ENCODE peak calls at places on chromosomes 16 and 17, in nine cellular contexts. R is astrocyte, N is kidney, P is fibroblast of villous mesenchyme, V is epithelial cell of esophagus, Z is fibroblast of pulmonary artery, J is A673, L is adrenal gland, Y is fibroblast of the aortic adventitia. D is an unnamed sample.

GRCh38 chr17:57408064-57408811 is 151.9 kb downstream of the MSI2 start:
- DNase-seq in Y (no peak), Z (no peak), R (no peak), P (no peak), L (no peak), V (peak), N (no peak), J (no peak), D (no peak)

GRCh38 chr16:52068447-52069074 is 478.4 kb downstream of the TOX3 start:
- DNase-seq in J (peak), N (no peak), Z (peak), Y (no peak), R (no peak), P (peak), L (no peak), V (peak), D (peak)

GRCh38 chr16:13594798-13595197 is 325.2 kb upstream of the ERCC4 start:
- DNase-seq in L (no peak), R (no peak), Y (no peak), P (no peak), V (no peak), N (no peak), Z (no peak), J (no peak), D (no peak)

GRCh38 chr16:81448154-81449131 is 3.8 kb downstream of the CMIP start:
- DNase-seq in V (peak), J (no peak), N (peak), Z (no peak), L (no peak), Y (no peak), P (no peak), R (no peak), D (no peak)

GRCh38 chr16:28494141-28494851 is at the start of gene APOBR:
- DNase-seq in P (no peak), R (no peak), N (peak), Z (no peak), J (no peak), V (no peak), L (peak), Y (no peak), D (peak)

GRCh38 chr16:81713796-81714195 is 65.3 kb upstream of the PLCG2 start:
- DNase-seq in N (no peak), Z (no peak), J (no peak), V (no peak), L (no peak), R (no peak), P (no peak), Y (no peak), D (no peak)

GRCh38 chr17:61289408-61290385 is 109.9 kb upstream of the TBX2 start:
- DNase-seq in Z (no peak), R (no peak), P (peak), V (no peak), J (no peak), Y (no peak), N (no peak), L (no peak), D (no peak)

GRCh38 chr17:37605813-37606505 is 3.3 kb downstream of the SYNRG start:
- DNase-seq in L (no peak), P (peak), V (no peak), Z (no peak), N (no peak), R (peak), Y (no peak), J (no peak), D (peak)

GRCh38 chr17:77409282-77410161 is 268.8 kb downstream of the SEC14L1 start:
- DNase-seq in Y (peak), N (peak), Z (peak), V (peak), L (no peak), R (peak), J (no peak), P (peak), D (no peak)

GRCh38 chr17:62716834-62717588 is 89.5 kb downstream of the MRC2 start:
- DNase-seq in R (no peak), P (no peak), Z (no peak), J (no peak), Y (no peak), L (no peak), N (no peak), V (no peak), D (no peak)

GRCh38 chr17:19551708-19552148 is 18.1 kb downstream of the SLC47A1 start:
- DNase-seq in V (no peak), R (no peak), L (no peak), Y (no peak), J (no peak), P (no peak), Z (no peak), N (no peak), D (no peak)

DNA sequence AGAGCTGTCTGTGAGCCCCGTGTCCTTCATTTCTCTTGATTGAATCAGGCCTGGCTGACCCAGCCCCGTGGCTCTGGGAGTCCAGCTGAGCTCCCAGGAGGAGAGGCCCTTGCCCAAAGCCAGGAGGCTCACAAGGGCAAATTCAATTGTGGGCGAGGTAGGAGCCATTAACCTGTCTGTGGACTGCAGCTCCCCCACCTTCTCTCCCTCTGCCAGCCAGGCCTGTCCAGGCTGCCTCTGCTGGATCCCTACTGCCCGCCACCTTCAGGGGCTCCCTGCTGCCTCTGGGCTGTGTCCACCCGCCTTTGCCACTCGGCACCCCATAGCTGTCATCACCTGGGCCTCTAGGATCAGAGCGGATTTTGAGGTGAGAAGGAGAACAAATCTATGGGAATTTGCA is 61.9 kb downstream of the RTN4RL1 start:
- DNase-seq in P (no peak), Y (no peak), Z (no peak), R (no peak), J (no peak), V (no peak), L (no peak), N (peak), D (no peak)
- TF ChIP-seq CTCF in P (no peak), Y (no peak), Z (no peak), R (no peak), J (no peak), V (no peak), L (no peak), N (no peak), D (no peak)

DNA sequence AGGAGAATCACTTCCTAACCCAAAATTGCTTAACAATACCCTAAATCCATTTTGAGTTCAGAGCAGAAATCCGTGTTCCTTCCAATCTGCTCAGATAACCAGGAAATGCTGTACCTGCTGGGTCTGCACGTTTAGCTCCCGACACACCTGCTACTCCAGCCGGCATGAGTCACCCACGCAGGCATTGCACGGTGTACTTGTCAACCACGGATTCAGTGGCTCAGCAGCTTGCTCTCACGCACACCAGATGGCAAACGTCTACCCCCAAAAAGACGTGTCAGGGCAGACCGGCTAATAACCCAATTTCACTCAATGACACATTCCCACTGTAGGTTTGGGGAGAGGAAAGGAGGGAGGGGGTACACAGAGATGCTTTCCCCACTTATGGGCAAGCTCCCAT is 468.1 kb downstream of the SOX9 start:
- DNase-seq in L (no peak), V (peak), Z (no peak), Y (no peak), R (peak), J (no peak), P (no peak), N (peak), D (peak)
- H3K4me3 ChIP-seq in L (no peak), V (peak), Z (no peak), Y (no peak), R (peak), J (no peak), P (no peak), N (no peak), D (no peak)

DNA sequence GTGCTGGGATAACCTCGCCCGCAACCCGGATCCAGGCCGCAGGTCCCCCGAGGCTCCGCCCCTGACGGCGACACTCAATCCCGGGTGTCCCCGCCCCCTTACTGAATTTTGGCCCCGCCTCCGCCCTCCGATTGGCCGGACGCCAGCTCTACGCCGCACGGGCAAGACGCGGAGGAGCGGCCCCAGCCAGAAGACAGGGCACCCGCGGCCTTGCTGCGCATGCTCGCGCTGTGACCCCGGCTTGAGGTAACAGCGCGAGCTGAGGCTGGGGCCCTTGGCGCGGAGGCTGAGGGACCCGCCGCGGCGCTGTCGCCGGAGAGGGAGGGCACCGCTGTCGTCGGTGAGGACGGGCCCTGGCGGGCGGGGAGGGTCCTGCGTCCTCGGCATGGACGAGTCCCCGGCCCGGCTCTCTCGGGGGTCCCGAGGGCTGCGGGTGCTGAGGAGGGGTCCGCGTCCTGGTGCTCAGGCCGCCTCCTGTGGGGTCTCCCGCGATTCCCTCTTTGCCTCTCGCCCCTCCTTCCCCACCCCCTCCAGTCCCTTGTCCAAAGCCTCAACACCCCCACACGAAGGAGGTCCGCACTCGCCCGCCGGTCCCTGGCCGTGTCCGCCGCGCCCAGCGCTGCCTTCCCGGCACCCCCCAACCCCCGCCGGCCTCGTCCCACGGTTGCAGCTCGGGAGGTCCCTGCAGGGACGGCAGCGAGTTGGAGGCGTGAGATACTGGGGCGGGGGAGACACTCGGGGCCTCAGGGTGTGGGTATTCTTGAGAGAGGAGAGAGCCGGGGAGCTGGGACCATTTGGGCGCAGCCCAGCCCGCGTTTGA is at the start of gene FLYWCH2:
- DNase-seq in L (peak), Y (peak), N (peak), J (peak), R (peak), V (peak), Z (peak), P (peak), D (peak)
- TF ChIP-seq CTCF in L (peak), Y (no peak), N (no peak), J (no peak), R (no peak), V (no peak), Z (no peak), P (no peak), D (no peak)

DNA sequence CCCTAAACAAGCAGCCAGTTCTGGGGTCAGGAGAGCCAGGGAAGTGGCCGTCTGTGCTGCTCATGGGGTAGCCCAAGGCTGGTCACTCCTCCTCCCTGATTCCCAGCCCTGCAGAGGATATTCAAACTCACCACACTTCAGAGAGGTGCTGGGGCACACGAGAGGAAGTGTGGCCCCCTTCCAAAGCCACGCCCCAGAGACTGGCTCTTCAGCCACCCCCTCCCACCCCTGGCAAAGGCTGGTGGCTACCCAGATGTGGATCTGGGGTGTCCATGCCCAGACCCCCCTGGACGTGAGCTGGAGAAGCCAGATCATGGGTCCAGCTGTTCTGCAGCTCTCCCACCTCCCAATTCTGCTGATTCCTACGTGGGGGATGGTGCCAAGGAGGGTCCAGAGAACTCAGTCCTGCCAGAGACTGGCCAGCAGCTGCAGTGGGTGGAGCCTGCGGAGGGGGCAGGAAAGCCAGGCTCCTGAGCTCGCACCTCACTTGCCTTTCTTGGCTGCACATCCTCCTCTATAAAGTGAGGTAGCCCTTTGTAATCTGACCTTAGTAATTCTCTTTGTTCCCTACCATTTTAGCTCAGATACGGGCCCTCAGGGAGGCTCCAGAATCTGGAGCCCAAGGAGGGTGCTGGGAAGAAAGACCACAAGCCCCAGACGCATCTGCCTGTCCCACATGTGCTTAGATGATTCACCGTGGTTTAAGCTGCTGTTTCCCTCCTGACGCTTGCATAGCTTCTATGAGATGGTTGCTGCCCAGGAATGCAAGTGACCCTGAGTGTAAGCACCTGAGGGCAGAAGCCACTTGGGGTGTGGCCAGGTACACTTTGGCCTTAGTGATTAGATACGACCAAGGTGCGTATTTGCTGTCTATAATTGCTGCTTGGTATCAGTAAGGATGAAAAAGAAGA is 15.3 kb downstream of the SDK2 start:
- DNase-seq in L (no peak), R (no peak), Y (no peak), Z (no peak), P (no peak), J (no peak), V (peak), N (no peak), D (no peak)
- H3K4me3 ChIP-seq in L (no peak), R (no peak), Y (no peak), Z (no peak), P (no peak), J (no peak), V (no peak), N (no peak), D (no peak)

GRCh38 chr17:7035591-7036368 is at the start of gene SLC16A13:
- DNase-seq in Z (peak), Y (peak), L (peak), R (peak), V (peak), P (peak), J (peak), N (peak), D (peak)

GRCh38 chr17:7042507-7043194 is 1.2 kb downstream of the SLC16A11 start:
- DNase-seq in J (peak), N (no peak), P (no peak), Z (no peak), Y (no peak), V (no peak), L (no peak), R (no peak), D (no peak)

GRCh38 chr17:7034955-7035590 is 742 bp upstream of the SLC16A13 start:
- DNase-seq in Y (no peak), L (no peak), J (no peak), P (no peak), R (no peak), V (no peak), N (no peak), Z (no peak), D (peak)

GRCh38 chr17:7041607-7042506 is 2.0 kb downstream of the SLC16A11 start:
- DNase-seq in Z (no peak), J (peak), N (no peak), R (no peak), P (no peak), L (no peak), Y (no peak), V (no peak), D (no peak)

GRCh38 chr17:7038025-7038862 is 2.4 kb downstream of the SLC16A13 start:
- DNase-seq in J (no peak), N (no peak), P (no peak), Z (no peak), V (no peak), Y (no peak), L (no peak), R (no peak), D (no peak)
- TF ChIP-seq CTCF in J (no peak), N (no peak), P (no peak), Z (no peak), V (no peak), Y (no peak), L (no peak), R (no peak), D (no peak)

DNA sequence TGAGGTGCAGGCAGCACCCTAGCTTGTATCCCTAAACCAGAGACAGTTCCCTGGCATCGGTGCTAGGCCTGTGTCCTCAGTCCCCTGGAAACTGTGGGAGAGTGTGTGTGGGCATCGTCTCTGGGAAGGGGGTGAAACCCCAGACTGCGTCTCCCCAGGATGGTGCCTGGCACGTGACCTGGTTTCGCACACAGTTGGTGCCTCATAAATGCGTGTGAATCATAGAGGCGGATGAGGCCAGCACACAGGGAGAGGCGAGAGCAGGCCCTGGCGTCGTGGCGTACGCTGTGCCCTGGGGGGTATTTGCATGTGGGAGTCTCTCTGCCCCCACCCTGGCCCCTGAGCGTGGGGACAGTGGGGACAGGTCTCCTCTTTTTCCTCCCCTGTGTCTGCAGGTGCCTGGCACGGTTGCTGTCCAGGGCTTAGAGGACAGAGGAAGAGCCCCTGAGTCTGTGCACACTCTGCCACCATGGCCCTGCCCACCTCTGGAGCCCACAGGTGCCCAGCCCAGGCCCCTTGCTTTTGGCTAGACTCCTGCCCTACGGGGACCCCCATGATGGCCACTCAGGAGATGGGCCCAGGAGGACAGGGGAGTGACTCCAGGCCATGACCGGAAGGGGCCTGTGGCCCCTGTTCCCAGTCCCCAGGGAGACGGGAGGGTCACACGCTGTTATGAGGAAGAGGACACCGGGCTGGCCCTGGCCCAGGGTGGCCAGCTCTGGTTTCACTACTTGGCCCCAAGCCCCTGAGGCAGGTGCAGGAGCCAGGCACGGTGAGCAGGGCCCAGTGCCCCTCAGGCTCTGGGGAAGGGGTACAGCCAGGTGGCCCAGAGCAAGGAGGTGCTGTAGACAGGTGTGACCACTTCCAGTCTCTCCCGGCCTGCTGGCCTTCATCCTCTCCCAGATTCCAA is 1.3 kb upstream of the FSCN2 start:
- DNase-seq in R (no peak), P (no peak), N (peak), Y (no peak), V (no peak), Z (no peak), J (no peak), L (no peak), D (no peak)
- H3K4me3 ChIP-seq in R (no peak), P (no peak), N (no peak), Y (no peak), V (no peak), Z (no peak), J (no peak), L (no peak), D (no peak)

GRCh38 chr16:591892-592517 is 2.1 kb downstream of the RAB40C start:
- DNase-seq in P (no peak), N (peak), V (peak), R (no peak), Z (no peak), L (peak), Y (no peak), J (no peak), D (no peak)

GRCh38 chr16:593807-594206 is 3.9 kb downstream of the RAB40C start:
- DNase-seq in L (no peak), R (no peak), V (no peak), P (no peak), Z (no peak), N (peak), J (no peak), Y (no peak), D (no peak)

GRCh38 chr16:593406-593805 is 3.5 kb downstream of the RAB40C start:
- DNase-seq in L (no peak), V (peak), J (no peak), Z (no peak), N (peak), R (no peak), P (no peak), Y (no peak), D (no peak)

GRCh38 chr16:590875-591200 is 972 bp downstream of the RAB40C start:
- DNase-seq in Z (no peak), R (no peak), L (peak), P (no peak), Y (no peak), N (no peak), V (no peak), J (no peak), D (no peak)

DNA sequence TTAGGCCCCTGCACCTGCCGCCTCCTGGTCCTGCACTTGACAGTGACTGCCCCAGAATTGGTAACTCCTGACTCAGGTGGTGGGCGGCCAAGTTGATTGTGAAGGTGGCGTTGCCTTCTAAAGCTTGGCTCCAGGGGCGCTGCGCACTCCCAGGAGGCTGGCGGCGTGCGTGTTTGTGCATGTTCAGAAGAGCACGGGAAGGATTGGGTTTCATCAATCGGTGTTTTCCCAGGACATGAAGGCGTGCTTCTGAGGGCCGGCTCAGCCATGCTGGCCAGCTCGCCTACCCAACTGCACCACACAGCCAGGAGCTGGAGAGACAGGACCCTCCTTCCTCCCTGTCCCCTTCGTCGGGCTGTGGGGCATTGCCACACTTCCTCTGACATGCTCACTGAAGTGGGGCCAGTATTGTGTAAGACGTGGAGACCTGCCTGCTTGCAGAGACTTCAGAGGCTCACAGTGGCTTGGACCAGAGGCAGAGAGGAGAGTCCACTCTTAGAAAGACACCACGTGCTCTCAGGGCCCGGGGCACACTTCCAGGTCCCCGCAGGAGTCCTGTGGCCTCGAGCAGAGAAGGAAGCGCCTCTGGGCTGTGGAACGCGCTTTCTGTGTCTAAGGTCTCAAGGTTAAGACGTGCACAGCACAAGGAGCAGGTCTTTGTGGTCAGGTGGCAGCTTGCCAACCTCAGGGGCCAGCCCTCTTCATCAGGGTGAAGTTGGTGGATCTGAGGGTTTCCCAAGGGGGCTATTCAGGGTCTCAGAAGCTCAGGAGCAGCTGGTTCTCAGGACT is 2.8 kb downstream of the RAB40C start:
- DNase-seq in Y (peak), N (peak), R (no peak), L (peak), Z (peak), J (no peak), P (peak), V (peak), D (no peak)
- TF ChIP-seq CTCF in Y (no peak), N (no peak), R (no peak), L (no peak), Z (no peak), J (no peak), P (no peak), V (peak), D (no peak)